ENCODE peak calls at places on chromosomes 13 and 19, in five cellular contexts. A is neural crest cell, X is amniotic epithelial cell, R is GDM1, P is amygdala. U is an unnamed sample.
A peak's percentile ranks its signal among the peaks of the same experiment; 100 is the strongest.

GRCh38 chr19:48203227-48203793 is 32.8 kb downstream of the ZSWIM9 start:
- DNase-seq in A (no peak), X (no peak), R (no peak), P (no peak), U (no peak)

GRCh38 chr13:98972627-98973026 is 5.2 kb downstream of the DOCK9 start:
- DNase-seq in A (no peak), X (peak; percentile 56), R (no peak), P (no peak), U (no peak)

GRCh38 chr13:100454876-100455275 is 133.7 kb downstream of the GGACT start:
- DNase-seq in A (no peak), X (peak; percentile 37), R (no peak), P (no peak), U (no peak)

GRCh38 chr13:59247166-59247565 is 916.6 kb downstream of the DIAPH3 start:
- DNase-seq in A (no peak), X (no peak), R (no peak), P (no peak), U (no peak)

GRCh38 chr19:15216363-15216762 is 15.6 kb upstream of the NOTCH3 start:
- DNase-seq in A (no peak), X (no peak), R (no peak), P (no peak), U (no peak)

GRCh38 chr13:53749306-53749705 is 720.7 kb downstream of the OLFM4 start:
- DNase-seq in A (no peak), X (no peak), R (no peak), P (no peak), U (no peak)

GRCh38 chr19:2856457-2857055 is 10.6 kb upstream of the ZNF556 start:
- DNase-seq in A (no peak), X (no peak), R (no peak), P (no peak), U (no peak)

GRCh38 chr13:45909724-45910123 is 58.2 kb upstream of the SIAH3 start:
- DNase-seq in A (no peak), X (no peak), R (no peak), P (no peak), U (no peak)

GRCh38 chr13:103349664-103350063 is 283.4 kb upstream of the SLC10A2 start:
- DNase-seq in A (no peak), X (no peak), R (no peak), P (no peak), U (no peak)

GRCh38 chr19:41995959-41996797 is 2.1 kb upstream of the ATP1A3 start:
- DNase-seq in A (peak; percentile 49), X (no peak), R (no peak), P (no peak), U (no peak)

GRCh38 chr19:40908981-40909380 is 26.9 kb upstream of the CYP2A7 start:
- DNase-seq in A (no peak), X (no peak), R (no peak), P (no peak), U (peak; percentile 70)

GRCh38 chr19:38945562-38946228 is 15.0 kb downstream of the MRPS12 start:
- DNase-seq in A (no peak), X (no peak), R (no peak), P (no peak), U (no peak)

GRCh38 chr13:29579094-29579493 is 16.4 kb downstream of the SLC7A1 start:
- DNase-seq in A (no peak), X (no peak), R (no peak), P (no peak), U (no peak)

GRCh38 chr13:104571161-104571889 is 1505.1 kb upstream of the SLC10A2 start:
- DNase-seq in A (peak; percentile 67), X (peak; percentile 89), R (no peak), P (no peak), U (no peak)

GRCh38 chr13:79470666-79471065 is 10.3 kb upstream of the NDFIP2 start:
- DNase-seq in A (no peak), X (no peak), R (no peak), P (no peak), U (no peak)

GRCh38 chr19:51891193-51891747 is 3.5 kb upstream of the ZNF577 start:
- DNase-seq in A (no peak), X (no peak), R (no peak), P (no peak), U (no peak)

GRCh38 chr13:97288486-97288900 is 66.4 kb downstream of the MBNL2 start:
- DNase-seq in A (no peak), X (no peak), R (no peak), P (no peak), U (no peak)

GRCh38 chr13:93422980-93423554 is 196.5 kb downstream of the GPC6 start:
- DNase-seq in A (no peak), X (peak; percentile 24), R (no peak), P (no peak), U (no peak)

GRCh38 chr13:20993661-20994440 is 67.5 kb downstream of the LATS2 start:
- DNase-seq in A (no peak), X (peak; percentile 93), R (no peak), P (no peak), U (no peak)

GRCh38 chr19:10525636-10526035 is 8.4 kb upstream of the S1PR5 start:
- DNase-seq in A (no peak), X (no peak), R (no peak), P (no peak), U (no peak)

GRCh38 chr19:29448046-29448445 is 77.7 kb upstream of the VSTM2B start:
- DNase-seq in A (no peak), X (no peak), R (no peak), P (no peak), U (no peak)

GRCh38 chr19:34666958-34667265 is 10.0 kb downstream of the SCGB2B2 start:
- DNase-seq in A (no peak), X (no peak), R (no peak), P (no peak), U (no peak)

GRCh38 chr13:43838909-43839308 is 40.6 kb downstream of the CCDC122 start:
- DNase-seq in A (no peak), X (peak; percentile 97), R (no peak), P (no peak), U (no peak)

GRCh38 chr13:100694722-100695644 is 20.4 kb upstream of the TMTC4 start:
- DNase-seq in A (peak; percentile 61), X (peak; percentile 97), R (no peak), P (no peak), U (no peak)

U was measured in B cell.